ENCODE peak calls at places on chromosomes 2 and 18, in eight cellular contexts. G, I, L, J, V, M, K and N are unnamed samples.

GRCh38 chr2:241096979-241097378 is 5.1 kb downstream of the MTERF4 start:
- DNase-seq in J (no peak), I (peak; percentile 42), K (no peak), L (no peak), V (no peak), M (no peak), G (no peak), N (no peak)

GRCh38 chr2:70003093-70003830 is 41.8 kb upstream of the ASPRV1 start:
- DNase-seq in G (no peak), J (no peak), M (no peak), V (no peak), L (no peak), K (no peak), I (no peak), N (no peak)

GRCh38 chr2:237691200-237691907 is 64.0 kb downstream of the LRRFIP1 start:
- DNase-seq in I (no peak), K (no peak), V (peak; percentile 65), M (no peak), L (no peak), G (no peak), J (peak; percentile 100), N (no peak)

GRCh38 chr2:96137611-96138129 is 632 bp downstream of the ASTL start:
- DNase-seq in M (no peak), V (no peak), L (no peak), G (no peak), J (peak; percentile 68), I (no peak), K (no peak), N (peak; percentile 69)

GRCh38 chr18:53382870-53383269 is 841.6 kb downstream of the MBD2 start:
- DNase-seq in K (no peak), I (no peak), M (no peak), L (no peak), G (no peak), J (no peak), V (no peak), N (no peak)

GRCh38 chr2:85259101-85259590 is 68.6 kb downstream of the TGOLN2 start:
- DNase-seq in V (peak; percentile 87), L (no peak), M (no peak), G (no peak), I (no peak), K (peak; percentile 75), J (peak; percentile 43), N (peak; percentile 40)

GRCh38 chr2:28084564-28084963 is 194.0 kb downstream of the BABAM2 start:
- DNase-seq in J (no peak), M (no peak), L (no peak), I (no peak), G (no peak), K (peak; percentile 68), V (no peak), N (no peak)

GRCh38 chr2:98882368-98882767 is 53.7 kb downstream of the CRACDL start:
- DNase-seq in V (no peak), J (no peak), I (no peak), K (no peak), M (no peak), L (no peak), G (no peak), N (no peak)

GRCh38 chr18:9547767-9548166 is 66.6 kb downstream of the PPP4R1 start:
- DNase-seq in I (no peak), K (no peak), M (no peak), V (no peak), L (no peak), G (no peak), J (no peak), N (no peak)

GRCh38 chr2:21317131-21317530 is 193.4 kb downstream of the TDRD15 start:
- DNase-seq in V (peak; percentile 86), M (peak; percentile 49), G (peak; percentile 13), I (peak; percentile 57), K (no peak), L (peak; percentile 50), J (no peak), N (no peak)

GRCh38 chr18:9469700-9470099 is 5.6 kb upstream of the RALBP1 start:
- DNase-seq in K (no peak), M (no peak), J (no peak), L (no peak), I (no peak), V (no peak), G (no peak), N (no peak)

GRCh38 chr2:32485399-32485798 is 128.6 kb downstream of the BIRC6 start:
- DNase-seq in L (no peak), V (no peak), G (no peak), K (peak; percentile 14), J (no peak), I (no peak), M (no peak), N (no peak)

GRCh38 chr2:24793752-24794477 is 690 bp downstream of the CENPO start:
- DNase-seq in K (peak; percentile 59), I (peak; percentile 28), M (peak; percentile 37), V (peak; percentile 78), J (no peak), G (no peak), L (no peak), N (no peak)

GRCh38 chr2:25537526-25537925 is 135.9 kb downstream of the DTNB start:
- DNase-seq in K (no peak), V (no peak), I (no peak), J (no peak), M (no peak), L (no peak), G (no peak), N (no peak)

GRCh38 chr2:109644571-109645275 is 30.6 kb downstream of the SOWAHC start:
- DNase-seq in L (peak; percentile 50), V (peak; percentile 66), G (no peak), I (no peak), K (no peak), J (no peak), M (no peak), N (no peak)

GRCh38 chr2:71716697-71717624 is 263.6 kb downstream of the DYSF start:
- DNase-seq in M (no peak), J (peak; percentile 83), I (no peak), V (no peak), G (no peak), K (peak; percentile 85), L (peak; percentile 43), N (peak; percentile 66)

GRCh38 chr2:69082430-69082997 is 69.5 kb downstream of the ANTXR1 start:
- DNase-seq in L (peak; percentile 50), K (peak; percentile 77), M (no peak), G (no peak), I (no peak), J (no peak), V (no peak), N (no peak)

GRCh38 chr2:155363349-155363888 is 664.9 kb downstream of the KCNJ3 start:
- DNase-seq in K (no peak), J (no peak), G (no peak), I (no peak), V (no peak), M (no peak), L (no peak), N (no peak)

GRCh38 chr2:182038579-182038978 is 52.9 kb downstream of the PPP1R1C start:
- DNase-seq in G (no peak), J (no peak), K (peak; percentile 87), I (no peak), L (no peak), M (no peak), V (no peak), N (no peak)

GRCh38 chr2:228458364-228458763 is 276.9 kb upstream of the SPHKAP start:
- DNase-seq in J (no peak), K (no peak), I (no peak), L (no peak), M (no peak), G (no peak), V (no peak), N (no peak)

GRCh38 chr2:128623776-128624424 is 305.2 kb upstream of the HS6ST1 start:
- DNase-seq in J (peak; percentile 56), K (peak; percentile 94), V (no peak), I (peak; percentile 79), G (peak; percentile 64), L (no peak), M (no peak), N (peak; percentile 72)

DNA sequence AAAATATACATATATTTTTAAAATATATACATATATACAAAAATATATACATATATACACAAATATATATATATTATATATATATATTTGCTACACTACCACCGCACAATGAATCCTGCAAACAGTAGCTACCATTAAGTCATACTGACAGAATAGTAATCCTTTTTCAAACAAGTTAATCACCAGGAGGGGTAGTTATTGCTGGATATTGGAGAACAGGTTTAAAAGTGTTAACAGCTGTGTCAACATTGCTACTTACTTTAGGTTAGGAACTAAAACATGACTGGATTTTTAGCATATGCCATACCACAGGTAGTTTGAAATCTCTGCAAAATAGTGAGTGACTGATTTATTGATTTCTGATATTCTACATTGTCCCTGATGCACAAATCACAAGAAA is 529.1 kb upstream of the CDH7 start:
- DNase-seq in J (no peak), L (no peak), M (no peak), I (no peak), K (no peak), G (no peak), V (no peak), N (no peak)
- TF ChIP-seq CTCF in J (no peak), L (no peak), M (no peak), I (no peak), K (no peak), G (no peak), V (no peak), N (no peak)

GRCh38 chr18:26516964-26517363 is 31.4 kb downstream of the KCTD1 start:
- DNase-seq in G (no peak), J (no peak), M (no peak), V (no peak), K (peak; percentile 55), L (no peak), I (no peak), N (no peak)
- TF ChIP-seq CTCF in G (no peak), J (no peak), M (no peak), V (no peak), K (no peak), L (no peak), I (no peak), N (no peak)

GRCh38 chr2:100704156-100704555 is 115.8 kb upstream of the NPAS2 start:
- DNase-seq in G (no peak), V (no peak), J (no peak), I (no peak), L (no peak), K (no peak), M (no peak), N (no peak)

GRCh38 chr2:100703744-100704143 is 116.2 kb upstream of the NPAS2 start:
- DNase-seq in J (no peak), V (no peak), L (no peak), I (no peak), M (no peak), K (no peak), G (no peak), N (no peak)

GRCh38 chr2:100702444-100703134 is 117.3 kb upstream of the NPAS2 start:
- DNase-seq in L (no peak), I (no peak), K (no peak), G (no peak), M (no peak), J (no peak), V (no peak), N (no peak)

GRCh38 chr2:100703213-100703612 is 116.7 kb upstream of the NPAS2 start:
- DNase-seq in M (no peak), G (no peak), K (no peak), J (no peak), L (no peak), I (no peak), V (no peak), N (no peak)

GRCh38 chr2:100699131-100699530 is 120.8 kb upstream of the NPAS2 start:
- DNase-seq in G (no peak), I (no peak), V (no peak), K (no peak), M (no peak), L (no peak), J (no peak), N (no peak)
- TF ChIP-seq CTCF in G (no peak), I (no peak), V (no peak), K (no peak), M (no peak), L (no peak), J (no peak), N (no peak)

GRCh38 chr2:177812713-177813396 is 259.7 kb downstream of the PDE11A start:
- DNase-seq in I (no peak), L (no peak), M (no peak), J (no peak), K (no peak), G (no peak), V (no peak), N (no peak)
- TF ChIP-seq CTCF in I (no peak), L (no peak), M (peak; percentile 47), J (no peak), K (no peak), G (no peak), V (peak; percentile 10), N (no peak)